ENCODE peak calls at places on chromosomes 6 and 20, in seven cellular contexts. S, G, C, Y, Q, H and W are unnamed samples.

GRCh38 chr20:48052492-48052870 is 267.2 kb upstream of the SULF2 start:
- DNase-seq in S (no peak), G (no peak), C (no peak), Y (no peak), Q (no peak), H (no peak), W (no peak)

GRCh38 chr20:3514012-3514642 is 43.3 kb downstream of the ATRN start:
- DNase-seq in S (no peak), G (no peak), C (no peak), Y (no peak), Q (no peak), H (no peak), W (no peak)

GRCh38 chr6:34583461-34583860 is 27.3 kb upstream of the SPDEF start:
- DNase-seq in S (no peak), G (no peak), C (no peak), Y (no peak), Q (no peak), H (no peak), W (no peak)

GRCh38 chr20:22805970-22806369 is 221.6 kb upstream of the FOXA2 start:
- DNase-seq in S (no peak), G (no peak), C (no peak), Y (no peak), Q (no peak), H (no peak), W (peak)

GRCh38 chr6:75117701-75118100 is 88.2 kb downstream of the COL12A1 start:
- DNase-seq in S (no peak), G (no peak), C (no peak), Y (no peak), Q (no peak), H (no peak), W (no peak)

GRCh38 chr6:50116797-50117542 is 67.2 kb upstream of the DEFB112 start:
- DNase-seq in S (no peak), G (no peak), C (no peak), Y (no peak), Q (no peak), H (no peak), W (no peak)

GRCh38 chr6:131807644-131808459 is at the start of gene ENPP1:
- DNase-seq in S (peak), G (peak), C (peak), Y (peak), Q (peak), H (peak), W (peak)

GRCh38 chr6:99347804-99348203 is 1.7 kb downstream of the FAXC start:
- DNase-seq in S (no peak), G (no peak), C (no peak), Y (no peak), Q (no peak), H (no peak), W (no peak)

GRCh38 chr6:111566873-111567517 is 38.7 kb downstream of the TRAF3IP2 start:
- DNase-seq in S (no peak), G (peak), C (no peak), Y (no peak), Q (no peak), H (no peak), W (no peak)

GRCh38 chr20:60037120-60037499 is 78.9 kb downstream of the CDH26 start:
- DNase-seq in S (no peak), G (no peak), C (no peak), Y (no peak), Q (no peak), H (no peak), W (no peak)

GRCh38 chr6:25485820-25486559 is 166.0 kb upstream of the SCGN start:
- DNase-seq in S (no peak), G (no peak), C (peak), Y (no peak), Q (peak), H (no peak), W (no peak)

GRCh38 chr6:131001113-131001776 is 61.8 kb downstream of the EPB41L2 start:
- DNase-seq in S (no peak), G (no peak), C (no peak), Y (no peak), Q (no peak), H (no peak), W (no peak)

GRCh38 chr6:159892053-159892452 is 1.3 kb downstream of the MAS1 start:
- DNase-seq in S (no peak), G (no peak), C (no peak), Y (no peak), Q (no peak), H (no peak), W (peak)

GRCh38 chr6:26032387-26033131 is 54.7 kb upstream of the HFE start:
- DNase-seq in S (no peak), G (no peak), C (peak), Y (no peak), Q (no peak), H (no peak), W (no peak)

GRCh38 chr20:36532388-36532787 is 8.9 kb upstream of the MYL9 start:
- DNase-seq in S (no peak), G (no peak), C (peak), Y (no peak), Q (no peak), H (no peak), W (peak)

GRCh38 chr20:51334609-51335008 is 207.9 kb downstream of the NFATC2 start:
- DNase-seq in S (no peak), G (no peak), C (no peak), Y (no peak), Q (no peak), H (no peak), W (no peak)

GRCh38 chr6:169831450-169832246 is 80.2 kb downstream of the ERMARD start:
- DNase-seq in S (peak), G (peak), C (peak), Y (peak), Q (peak), H (peak), W (peak)

GRCh38 chr20:18176318-18176785 is 38.7 kb downstream of the KAT14 start:
- DNase-seq in S (no peak), G (no peak), C (no peak), Y (no peak), Q (no peak), H (no peak), W (no peak)

GRCh38 chr20:34528921-34529297 is 12.7 kb downstream of the DYNLRB1 start:
- DNase-seq in S (no peak), G (peak), C (peak), Y (peak), Q (peak), H (no peak), W (peak)

GRCh38 chr6:123321020-123321419 is 315.7 kb downstream of the TRDN start:
- DNase-seq in S (no peak), G (no peak), C (no peak), Y (no peak), Q (no peak), H (no peak), W (no peak)

GRCh38 chr20:51712501-51713212 is 55.5 kb downstream of the ATP9A start:
- DNase-seq in S (peak), G (no peak), C (peak), Y (no peak), Q (no peak), H (no peak), W (no peak)

GRCh38 chr6:55469829-55470438 is 109.1 kb downstream of the HMGCLL1 start:
- DNase-seq in S (no peak), G (no peak), C (no peak), Y (no peak), Q (no peak), H (no peak), W (no peak)

GRCh38 chr6:15464211-15464725 is 198.6 kb downstream of the DTNBP1 start:
- DNase-seq in S (peak), G (no peak), C (no peak), Y (no peak), Q (no peak), H (peak), W (no peak)

GRCh38 chr6:27757307-27757706 is 154.9 kb downstream of the OR2B2 start:
- DNase-seq in S (no peak), G (peak), C (no peak), Y (no peak), Q (no peak), H (peak), W (no peak)

GRCh38 chr6:112475083-112475482 is 128.0 kb downstream of the RFPL4B start:
- DNase-seq in S (no peak), G (no peak), C (no peak), Y (no peak), Q (no peak), H (no peak), W (no peak)

GRCh38 chr6:168916576-168917207 is 337.0 kb downstream of the THBS2 start:
- DNase-seq in S (no peak), G (no peak), C (no peak), Y (no peak), Q (no peak), H (no peak), W (peak)

GRCh38 chr20:52340036-52340634 is 148.6 kb upstream of the ZFP64 start:
- DNase-seq in S (no peak), G (no peak), C (no peak), Y (no peak), Q (no peak), H (no peak), W (no peak)

GRCh38 chr6:17865243-17865642 is 122.2 kb downstream of the KIF13A start:
- DNase-seq in S (peak), G (peak), C (no peak), Y (no peak), Q (no peak), H (no peak), W (peak)

GRCh38 chr20:25318471-25319240 is 70.8 kb downstream of the PYGB start:
- DNase-seq in S (no peak), G (no peak), C (peak), Y (no peak), Q (peak), H (no peak), W (no peak)

GRCh38 chr6:6751615-6752014 is 163.1 kb downstream of the LY86 start:
- DNase-seq in S (peak), G (no peak), C (no peak), Y (no peak), Q (no peak), H (no peak), W (peak)

GRCh38 chr6:146741609-146742008 is 142.8 kb downstream of the ADGB start:
- DNase-seq in S (no peak), G (no peak), C (no peak), Y (no peak), Q (no peak), H (no peak), W (no peak)

GRCh38 chr6:2731281-2731909 is 19.3 kb downstream of the MYLK4 start:
- DNase-seq in S (no peak), G (no peak), C (no peak), Y (no peak), Q (no peak), H (no peak), W (no peak)
- TF ChIP-seq POLR2A in S (no peak), G (no peak), C (no peak), Y (no peak), Q (no peak), H (no peak), W (no peak)

GRCh38 chr6:19368511-19368910 is 468.7 kb upstream of the ID4 start:
- DNase-seq in S (peak), G (no peak), C (no peak), Y (no peak), Q (no peak), H (no peak), W (no peak)
- TF ChIP-seq CTCF in S (no peak), G (no peak), C (no peak), Y (no peak), Q (no peak), H (no peak), W (no peak)

GRCh38 chr6:161393839-161394364 is 120.0 kb upstream of the AGPAT4 start:
- DNase-seq in S (peak), G (no peak), C (peak), Y (no peak), Q (peak), H (peak), W (no peak)
- H3K4me3 ChIP-seq in S (no peak), G (no peak), C (no peak), Y (no peak), Q (no peak), H (no peak), W (no peak)

DNA sequence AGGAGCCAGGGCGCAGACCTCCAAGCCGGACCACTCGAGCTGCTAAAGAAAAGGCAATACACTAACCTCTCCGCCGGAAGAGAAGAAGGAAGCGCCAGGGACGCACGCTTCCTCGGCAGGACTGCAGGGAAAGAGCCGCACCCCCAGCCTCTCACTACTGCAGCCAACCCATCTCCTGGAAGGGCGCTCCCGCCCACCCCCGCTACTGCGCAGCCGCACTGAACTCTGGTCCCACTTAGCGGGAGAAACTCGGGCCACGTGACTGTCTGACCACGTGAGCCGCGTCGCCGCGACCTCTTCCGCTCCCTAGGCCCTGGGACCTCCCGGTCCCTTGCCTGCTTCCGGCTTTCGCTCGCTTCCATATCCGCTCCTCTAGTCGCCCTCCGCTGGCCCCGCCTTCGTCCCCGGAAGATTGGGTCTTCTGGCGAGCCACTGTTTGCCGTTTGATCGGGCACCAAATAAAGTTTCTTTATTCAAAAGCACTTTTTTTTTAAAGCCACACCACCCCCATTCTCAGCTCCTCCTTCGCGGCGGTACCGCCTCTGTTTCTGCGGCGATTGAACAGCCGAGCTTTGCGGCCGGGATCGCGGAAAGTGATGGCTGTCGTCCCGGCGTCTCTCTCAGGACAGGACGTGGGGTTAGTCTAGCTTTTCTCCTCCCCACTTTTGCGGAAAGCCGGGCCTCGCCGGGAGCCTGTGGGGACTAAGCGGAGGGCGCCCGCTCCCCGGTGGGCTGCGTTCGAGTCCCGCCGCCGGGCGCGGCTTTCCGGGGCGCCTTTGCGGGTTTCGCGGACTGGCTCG is at the start of gene RMND1:
- DNase-seq in S (peak), G (peak), C (peak), Y (peak), Q (peak), H (peak), W (peak)
- TF ChIP-seq POLR2A in S (peak), G (peak), C (peak), Y (peak), Q (peak), H (peak), W (no peak)

DNA sequence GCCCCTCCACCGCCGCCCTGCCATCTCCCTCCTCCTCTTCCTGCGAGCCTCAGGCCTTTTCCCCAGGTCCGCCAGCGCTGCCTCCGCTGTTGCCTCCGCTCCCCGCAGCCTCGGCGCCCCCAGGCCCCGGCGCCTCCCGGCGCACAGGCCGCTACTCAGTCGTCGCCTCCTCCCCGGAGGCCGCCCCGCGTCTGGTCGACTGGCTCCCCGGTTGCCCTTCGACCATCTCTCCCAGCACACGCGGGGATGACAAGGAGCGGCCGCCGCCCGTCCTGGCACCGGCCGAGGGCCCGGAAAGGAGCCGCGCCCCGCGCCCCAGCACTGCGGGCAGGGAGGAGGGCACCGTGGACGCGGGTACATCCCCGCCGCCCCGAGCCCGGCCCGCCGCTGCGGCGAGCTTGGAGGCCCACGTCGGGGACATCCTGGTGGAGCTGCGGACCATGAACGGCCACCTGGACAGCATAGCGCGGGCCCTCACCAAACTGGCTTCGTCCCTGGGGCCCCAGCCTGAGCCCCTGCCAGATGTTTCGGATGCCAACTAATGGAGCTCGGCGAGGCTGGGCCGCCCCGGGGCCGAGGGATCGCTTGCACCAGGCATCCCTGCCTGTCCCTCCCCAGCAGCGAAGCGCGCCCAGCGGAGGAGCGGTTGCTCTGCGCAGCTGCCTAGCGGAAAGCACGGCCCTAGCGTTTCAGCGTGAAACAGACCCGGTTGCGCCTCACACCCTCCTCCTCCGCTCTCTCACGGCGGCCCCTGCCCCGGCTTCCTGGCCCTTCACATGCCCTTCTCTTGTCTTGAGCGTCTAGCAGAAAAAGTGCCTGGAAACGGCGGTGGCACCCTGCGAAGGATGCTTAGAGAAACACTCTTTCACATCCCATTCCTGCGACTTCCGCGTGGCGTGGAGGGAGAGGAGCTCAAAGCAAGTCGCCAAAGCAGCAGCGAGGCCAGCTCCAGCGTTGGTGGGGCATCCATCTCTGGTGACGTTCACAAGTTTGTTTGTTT is 285.7 kb upstream of the SUPT3H start:
- DNase-seq in S (no peak), G (no peak), C (peak), Y (no peak), Q (peak), H (peak), W (no peak)
- TF ChIP-seq CTCF in S (no peak), G (no peak), C (no peak), Y (no peak), Q (no peak), H (no peak), W (no peak)